ENCODE peak calls at places on chromosomes 5 and 9, in nine cellular contexts. W, L, C, X, A, I, U, P and O are unnamed samples.

GRCh38 chr5:1468247-1468612 is 23.0 kb upstream of the SLC6A3 start:
- DNase-seq in A (no peak), U (no peak), C (peak), L (no peak), W (peak), P (no peak), X (no peak), I (no peak), O (peak)

GRCh38 chr9:79687131-79687447 is 115.3 kb downstream of the TLE4 start:
- DNase-seq in U (no peak), P (peak), A (no peak), I (no peak), X (no peak), L (no peak), C (no peak), W (no peak), O (no peak)

GRCh38 chr9:136910901-136911245 is 24.6 kb downstream of the TRAF2 start:
- DNase-seq in U (no peak), A (no peak), P (no peak), L (no peak), X (no peak), C (no peak), W (no peak), I (no peak), O (no peak)

GRCh38 chr9:4508907-4509589 is 18.8 kb downstream of the SLC1A1 start:
- DNase-seq in A (no peak), X (no peak), U (no peak), I (no peak), C (peak), P (peak), W (no peak), L (no peak), O (peak)

GRCh38 chr9:89880721-89881120 is 275.9 kb downstream of the GADD45G start:
- DNase-seq in A (no peak), C (no peak), X (no peak), I (no peak), U (no peak), L (no peak), W (no peak), P (no peak), O (no peak)

GRCh38 chr9:124399323-124399962 is 15.8 kb downstream of the PSMB7 start:
- DNase-seq in C (peak), L (peak), X (no peak), I (peak), U (no peak), W (no peak), A (no peak), P (peak), O (peak)

GRCh38 chr5:126370796-126371718 is 52.2 kb upstream of the GRAMD2B start:
- DNase-seq in C (peak), U (no peak), I (no peak), A (no peak), X (peak), P (peak), W (no peak), L (no peak), O (peak)

GRCh38 chr9:109968702-109969450 is 188.9 kb downstream of the PALM2AKAP2 start:
- DNase-seq in P (no peak), W (no peak), A (no peak), I (peak), L (no peak), C (peak), X (no peak), U (peak), O (peak)

GRCh38 chr5:115810776-115811175 is 5.7 kb downstream of the CDO1 start:
- DNase-seq in C (no peak), L (no peak), A (no peak), U (no peak), X (no peak), P (peak), I (no peak), W (no peak), O (peak)

GRCh38 chr5:138664276-138664943 is 88.8 kb upstream of the CTNNA1 start:
- DNase-seq in I (no peak), X (no peak), L (no peak), P (peak), A (no peak), U (peak), W (peak), C (peak), O (peak)

GRCh38 chr5:175694371-175695160 is 36.7 kb downstream of the HRH2 start:
- DNase-seq in L (no peak), U (no peak), X (no peak), W (no peak), A (no peak), C (no peak), P (no peak), I (no peak), O (no peak)

GRCh38 chr5:131640043-131640856 is 5.2 kb upstream of the RAPGEF6 start:
- DNase-seq in I (no peak), L (no peak), U (no peak), A (no peak), C (peak), P (peak), W (peak), X (no peak), O (peak)

GRCh38 chr9:134850611-134851010 is 30.0 kb upstream of the FCN2 start:
- DNase-seq in W (no peak), I (no peak), L (no peak), U (no peak), A (no peak), C (no peak), P (no peak), X (no peak), O (no peak)

GRCh38 chr9:128689820-128690683 is 1.0 kb downstream of the SET start:
- DNase-seq in X (peak), W (peak), P (peak), A (no peak), I (peak), L (peak), C (peak), U (peak), O (peak)

GRCh38 chr5:112070022-112070421 is 313.0 kb upstream of the NREP start:
- DNase-seq in A (no peak), P (no peak), U (no peak), X (no peak), C (no peak), L (no peak), W (no peak), I (no peak), O (no peak)

GRCh38 chr5:37717613-37718431 is 122.0 kb downstream of the GDNF start:
- DNase-seq in L (no peak), W (no peak), C (peak), I (peak), A (no peak), U (peak), P (peak), X (peak), O (peak)

GRCh38 chr5:112594941-112595340 is 142.7 kb upstream of the APC start:
- DNase-seq in C (no peak), W (no peak), L (no peak), U (no peak), X (no peak), A (no peak), I (no peak), P (no peak), O (no peak)

GRCh38 chr5:137036630-137037029 is 462.5 kb downstream of the SPOCK1 start:
- DNase-seq in P (no peak), X (no peak), L (no peak), I (no peak), W (no peak), U (no peak), C (no peak), A (no peak), O (no peak)

GRCh38 chr5:159894149-159894720 is 22.0 kb upstream of the ADRA1B start:
- DNase-seq in I (no peak), X (no peak), U (no peak), L (no peak), W (no peak), A (no peak), C (no peak), P (no peak), O (no peak)

GRCh38 chr5:147906326-147907095 is at the start of gene C5orf46:
- DNase-seq in P (peak), I (no peak), C (peak), A (no peak), U (no peak), X (no peak), W (no peak), L (no peak), O (peak)

GRCh38 chr5:135850231-135850630 is 15.8 kb downstream of the SLC25A48 start:
- DNase-seq in U (no peak), P (no peak), W (no peak), A (no peak), L (no peak), I (no peak), X (no peak), C (no peak), O (no peak)

GRCh38 chr9:89473762-89474469 is 24.0 kb downstream of the SEMA4D start:
- DNase-seq in U (no peak), P (peak), W (no peak), A (no peak), I (no peak), C (no peak), X (no peak), L (no peak), O (no peak)

GRCh38 chr9:81874926-81875325 is 53.3 kb upstream of the SPATA31D4 start:
- DNase-seq in C (peak), X (no peak), A (no peak), P (peak), I (peak), W (no peak), U (no peak), L (no peak), O (peak)

GRCh38 chr5:149836451-149837139 is 106.5 kb downstream of the PPARGC1B start:
- DNase-seq in X (no peak), P (no peak), W (no peak), C (no peak), L (no peak), A (no peak), U (no peak), I (no peak), O (no peak)

DNA sequence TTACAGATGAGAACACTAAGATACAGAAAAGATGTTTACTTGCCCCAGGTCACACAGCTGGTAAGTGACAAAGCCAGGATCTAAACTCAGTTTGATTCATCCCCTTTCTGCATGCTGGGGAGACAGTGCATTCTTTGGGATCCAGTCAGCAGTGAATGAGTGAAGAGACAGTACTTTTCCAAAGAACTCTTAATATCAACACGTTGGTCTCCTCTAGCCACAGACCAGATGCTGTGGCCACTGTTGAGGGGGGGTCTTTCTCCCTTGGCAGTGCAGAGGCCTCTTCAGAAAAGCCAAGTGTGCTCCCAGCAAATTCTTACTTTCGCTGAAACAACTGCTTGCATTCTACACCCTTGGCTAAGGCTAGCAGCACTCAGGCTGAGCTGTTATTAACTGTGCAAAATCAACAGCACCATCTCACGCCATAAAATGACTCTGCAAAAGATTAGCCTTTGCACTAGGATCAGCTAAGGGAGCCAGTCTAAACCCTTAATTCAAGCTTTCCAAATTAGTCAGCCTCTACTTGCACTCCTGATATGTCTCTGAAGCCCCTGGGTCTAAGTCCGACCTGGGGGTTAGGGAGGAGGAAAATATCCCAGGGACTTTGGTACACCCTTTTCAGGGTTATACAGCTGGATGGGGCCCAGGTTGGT is 4.8 kb upstream of the TMEM171 start:
- DNase-seq in A (no peak), C (peak), P (peak), L (no peak), X (no peak), W (no peak), U (no peak), I (no peak), O (peak)
- H3K4me3 ChIP-seq in A (no peak), C (no peak), P (no peak), L (no peak), X (no peak), W (no peak), U (no peak), I (no peak), O (no peak)

DNA sequence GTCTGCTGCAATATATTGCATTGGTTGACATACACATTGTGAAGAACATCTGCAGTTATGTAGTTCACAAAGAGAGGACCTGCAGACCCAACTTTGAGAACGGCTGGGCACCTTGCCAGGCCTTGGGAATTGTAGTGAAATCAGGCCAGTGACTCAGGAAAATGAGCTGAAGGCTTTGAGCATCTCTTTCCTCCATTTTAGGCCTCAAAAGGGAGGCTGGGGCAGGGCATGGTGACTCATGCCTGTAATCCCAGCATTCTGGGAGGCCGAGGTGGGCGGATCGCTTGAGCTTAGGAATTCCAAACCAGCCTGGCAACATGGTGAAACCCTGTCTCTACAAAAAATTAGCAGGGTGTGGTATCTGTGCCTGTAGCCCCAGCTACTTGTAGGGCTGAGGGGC is 1.4 kb upstream of the IPPK start:
- DNase-seq in A (no peak), W (no peak), L (peak), U (peak), P (peak), I (no peak), X (no peak), C (peak), O (peak)
- H3K4me3 ChIP-seq in A (peak), W (peak), L (peak), U (no peak), P (peak), I (peak), X (peak), C (peak), O (peak)

GRCh38 chr9:105932276-105932675 is 237.9 kb downstream of the TMEM38B start:
- DNase-seq in A (no peak), X (no peak), U (no peak), I (no peak), P (no peak), C (no peak), W (no peak), L (no peak), O (no peak)

DNA sequence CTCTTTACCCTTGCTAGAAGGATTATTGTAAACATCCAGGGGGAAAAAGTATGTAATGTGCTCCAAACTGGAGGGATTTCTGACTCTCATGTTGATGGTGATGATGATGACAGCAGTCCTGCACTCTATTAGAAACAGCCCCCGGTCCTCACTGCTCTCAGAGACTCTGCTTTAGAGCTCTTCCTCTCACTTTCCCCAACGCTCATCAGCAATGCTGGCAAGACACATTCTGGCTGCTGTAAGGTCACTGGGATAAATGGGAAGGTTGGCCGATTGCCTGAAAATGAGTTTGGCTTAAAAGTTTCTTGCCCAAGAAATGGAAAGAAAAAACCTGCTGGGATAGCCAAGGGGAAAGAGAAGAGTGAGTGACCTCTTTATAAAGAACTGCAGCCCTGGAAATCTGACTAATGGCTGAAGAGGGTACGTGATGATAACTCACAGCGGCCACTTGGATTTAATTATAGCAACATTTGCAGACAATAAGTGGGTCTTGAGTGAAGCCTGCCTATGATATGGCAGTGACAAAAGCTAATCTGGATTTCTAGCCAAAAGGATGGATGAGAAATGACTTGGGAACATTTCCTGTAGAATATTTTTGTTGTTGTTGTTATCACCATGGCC is 235.8 kb downstream of the TMEM38B start:
- DNase-seq in P (no peak), I (peak), L (no peak), A (no peak), W (no peak), X (no peak), U (peak), C (no peak), O (no peak)
- H3K4me3 ChIP-seq in P (no peak), I (no peak), L (no peak), A (no peak), W (no peak), X (no peak), U (no peak), C (no peak), O (no peak)

GRCh38 chr5:89016741-89017312 is 133.8 kb upstream of the MEF2C start:
- DNase-seq in P (no peak), A (no peak), L (no peak), I (no peak), C (no peak), W (no peak), U (no peak), X (no peak), O (no peak)

GRCh38 chr5:89010512-89010911 is 127.5 kb upstream of the MEF2C start:
- DNase-seq in W (no peak), X (no peak), C (no peak), P (no peak), A (no peak), U (no peak), L (no peak), I (no peak), O (no peak)

GRCh38 chr5:89011778-89012320 is 128.9 kb upstream of the MEF2C start:
- DNase-seq in A (no peak), W (no peak), P (no peak), X (no peak), C (no peak), I (no peak), L (no peak), U (no peak), O (no peak)

GRCh38 chr5:89008291-89008690 is 125.3 kb upstream of the MEF2C start:
- DNase-seq in C (no peak), X (no peak), I (no peak), L (no peak), U (no peak), P (no peak), W (no peak), A (no peak), O (no peak)

DNA sequence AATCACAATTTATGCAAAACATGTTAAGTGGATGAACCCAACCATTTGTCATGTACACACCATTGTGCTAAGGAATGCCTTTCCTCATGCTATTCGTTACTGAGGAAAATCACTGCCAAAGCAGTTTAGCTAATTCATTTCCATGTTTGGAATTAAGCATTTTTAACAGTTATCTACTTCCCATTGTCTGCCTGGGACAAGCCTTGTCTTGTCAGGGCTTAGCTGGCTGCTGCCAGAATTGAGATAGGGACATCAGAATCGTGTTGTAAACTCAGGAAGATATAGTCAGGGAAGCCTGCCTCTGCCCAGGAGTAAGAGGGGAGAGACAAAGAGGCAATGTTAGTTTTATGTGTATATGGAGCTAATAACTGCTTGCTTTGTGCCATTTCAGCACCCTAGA is 129.4 kb upstream of the MEF2C start:
- DNase-seq in W (no peak), L (no peak), P (peak), C (no peak), I (no peak), X (no peak), U (no peak), A (no peak), O (peak)
- H3K4me3 ChIP-seq in W (no peak), L (no peak), P (no peak), C (no peak), I (no peak), X (no peak), U (no peak), A (no peak), O (no peak)

GRCh38 chr9:37197158-37198033 is 77.0 kb downstream of the ZCCHC7 start:
- DNase-seq in P (peak), W (no peak), A (no peak), I (no peak), L (no peak), X (no peak), C (peak), U (no peak), O (peak)
- H3K4me3 ChIP-seq in P (no peak), W (no peak), A (no peak), I (no peak), L (no peak), X (no peak), C (no peak), U (no peak), O (no peak)